ENCODE peak calls at places on chromosome X, in four cellular contexts. V, F, L and S are unnamed samples.

GRCh38 chrX:109344666-109345065 is 137.2 kb downstream of the GUCY2F start:
- DNase-seq in V (no peak), F (no peak), L (no peak), S (no peak)

GRCh38 chrX:31506360-31506759 is 434.5 kb upstream of the FTHL17 start:
- DNase-seq in V (no peak), F (no peak), L (no peak), S (no peak)

GRCh38 chrX:155056471-155056870 is 14.5 kb downstream of the CMC4 start:
- DNase-seq in V (no peak), F (no peak), L (no peak), S (no peak)

GRCh38 chrX:16873106-16873505 is 2.9 kb upstream of the RBBP7 start:
- DNase-seq in V (no peak), F (no peak), L (no peak), S (no peak)

GRCh38 chrX:25052798-25053534 is 37.2 kb upstream of the ARX start:
- DNase-seq in V (no peak), F (no peak), L (no peak), S (no peak)

GRCh38 chrX:34275710-34276109 is 143.6 kb upstream of the FAM47A start:
- DNase-seq in V (no peak), F (no peak), L (no peak), S (no peak)

GRCh38 chrX:74906427-74906826 is 18.8 kb downstream of the NEXMIF start:
- DNase-seq in V (no peak), F (no peak), L (no peak), S (no peak)

GRCh38 chrX:134732676-134733075 is 74.4 kb upstream of the PLAC1 start:
- DNase-seq in V (no peak), F (no peak), L (no peak), S (no peak)

GRCh38 chrX:6225307-6226052 is 3.2 kb downstream of the NLGN4X start:
- DNase-seq in V (no peak), F (no peak), L (no peak), S (no peak)

GRCh38 chrX:102154218-102154860 is 1.4 kb downstream of the BEX5 start:
- DNase-seq in V (no peak), F (no peak), L (no peak), S (no peak)

GRCh38 chrX:102154900-102155805 is 624 bp downstream of the BEX5 start:
- DNase-seq in V (no peak), F (no peak), L (peak), S (no peak)

GRCh38 chrX:102155806-102156179 is at the start of gene BEX5:
- DNase-seq in V (peak), F (peak), L (peak), S (no peak)
- TF ChIP-seq POLR2A in V (peak), F (no peak), L (no peak), S (no peak)

GRCh38 chrX:292900-293897 is 12.0 kb downstream of the PLCXD1 start:
- DNase-seq in V (no peak), F (peak), L (peak), S (no peak)
- TF ChIP-seq POLR2A in V (no peak), F (no peak), L (no peak), S (no peak)

DNA sequence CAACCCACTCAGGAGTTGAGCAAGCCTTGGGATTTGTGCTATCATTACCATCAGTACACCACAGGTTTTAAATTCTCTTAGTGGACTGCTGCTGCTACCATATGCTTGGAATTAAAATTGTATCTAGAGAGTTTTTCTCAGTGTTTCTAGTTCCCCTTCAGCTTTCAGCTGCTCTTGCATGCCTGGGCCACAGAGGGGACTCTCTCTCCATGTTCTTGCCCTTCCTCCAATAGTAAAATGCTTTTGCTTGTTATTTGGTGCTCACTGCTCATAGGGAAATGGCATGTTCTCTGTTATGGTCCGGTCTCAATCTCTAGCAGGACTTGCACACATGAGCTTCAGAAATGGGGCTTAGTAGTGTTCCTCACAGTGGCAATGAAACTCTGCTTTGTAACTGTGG is 101.9 kb downstream of the IGSF1 start:
- DNase-seq in V (no peak), F (no peak), L (no peak), S (no peak)
- TF ChIP-seq POLR2A in V (no peak), F (no peak), L (no peak), S (no peak)

GRCh38 chrX:7515681-7516413 is 327.1 kb upstream of the VCX start:
- DNase-seq in V (no peak), F (no peak), L (no peak), S (no peak)

DNA sequence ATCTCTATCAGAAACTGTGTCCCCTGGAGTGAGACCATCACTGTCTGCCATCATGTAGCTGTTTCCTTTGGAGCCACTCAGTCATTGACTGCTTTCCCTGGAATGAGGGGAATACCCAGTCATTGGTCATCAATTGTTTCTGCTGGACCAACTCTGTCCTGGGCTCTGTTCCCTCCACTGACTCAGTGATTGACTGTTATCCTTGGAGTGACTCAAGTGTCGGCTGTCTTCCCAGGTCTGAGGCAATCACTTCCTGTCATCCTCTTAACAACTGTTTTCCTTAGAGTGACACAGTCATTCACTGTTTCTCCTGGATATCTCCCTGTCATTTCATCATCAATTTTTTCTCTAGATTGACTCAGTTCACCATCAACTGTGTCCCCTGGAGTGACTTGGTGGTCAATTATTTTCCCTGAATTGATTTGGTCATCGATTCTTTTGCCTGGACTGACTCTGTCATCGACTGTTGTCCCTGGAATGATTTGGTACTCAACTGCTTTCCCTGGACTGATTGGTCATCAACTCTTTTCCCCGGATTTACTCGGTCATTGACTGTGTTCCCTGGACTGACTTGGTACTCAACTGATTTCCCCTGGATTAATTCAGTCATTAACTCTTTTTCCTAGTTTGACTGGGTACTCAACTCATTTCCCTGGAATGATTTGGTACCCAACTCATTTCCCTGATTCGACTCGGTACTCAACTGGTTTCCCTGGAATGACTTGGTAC is 327.9 kb upstream of the VCX start:
- DNase-seq in V (no peak), F (no peak), L (no peak), S (no peak)
- TF ChIP-seq POLR2A in V (no peak), F (no peak), L (no peak), S (no peak)

DNA sequence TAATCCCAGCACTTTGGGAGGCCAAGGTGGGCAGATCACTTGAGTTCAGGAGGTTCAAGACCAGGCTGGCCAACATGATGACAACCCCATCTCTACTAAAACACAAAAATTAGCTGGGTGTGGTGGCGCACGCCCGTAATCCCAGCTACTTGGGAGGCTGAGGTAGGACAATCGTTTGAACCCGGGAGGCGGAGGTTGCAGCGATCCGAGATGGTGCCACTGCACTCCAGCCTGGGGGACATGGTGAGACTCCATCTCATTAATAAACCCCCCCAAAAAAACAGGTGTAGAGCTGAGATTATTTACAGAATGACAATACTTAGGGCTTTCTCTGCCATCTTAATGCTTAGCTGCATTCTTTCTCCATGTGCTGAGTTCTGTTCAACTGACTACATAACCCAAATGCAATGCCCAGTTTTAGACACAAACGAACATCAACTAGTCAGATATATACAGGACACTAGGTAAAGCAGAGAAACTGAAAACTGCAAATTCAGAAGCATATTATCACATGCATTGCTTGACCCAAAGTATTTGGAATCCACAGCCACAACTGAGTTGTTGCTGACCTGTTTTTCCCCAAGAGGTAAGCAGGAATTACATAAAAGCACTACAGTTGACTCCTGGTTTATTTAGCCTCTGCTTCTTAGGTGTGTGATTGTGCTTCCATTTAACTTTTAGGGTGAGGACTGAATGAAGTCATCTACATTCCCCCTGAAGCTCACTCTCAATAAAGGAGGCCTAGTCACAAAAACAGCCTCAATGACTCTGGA is 12.1 kb downstream of the RBMX start:
- DNase-seq in V (no peak), F (no peak), L (no peak), S (no peak)
- TF ChIP-seq POLR2A in V (no peak), F (no peak), L (no peak), S (no peak)

GRCh38 chrX:48569958-48570357 is 4.3 kb upstream of the RBM3 start:
- DNase-seq in V (no peak), F (no peak), L (no peak), S (no peak)

GRCh38 chrX:48576108-48576507 is 1.8 kb downstream of the RBM3 start:
- DNase-seq in V (no peak), F (no peak), L (no peak), S (no peak)

GRCh38 chrX:48575642-48576041 is 1.4 kb downstream of the RBM3 start:
- DNase-seq in V (no peak), F (no peak), L (no peak), S (no peak)

GRCh38 chrX:48574270-48575266 is at the start of gene RBM3:
- DNase-seq in V (peak), F (peak), L (peak), S (peak)

DNA sequence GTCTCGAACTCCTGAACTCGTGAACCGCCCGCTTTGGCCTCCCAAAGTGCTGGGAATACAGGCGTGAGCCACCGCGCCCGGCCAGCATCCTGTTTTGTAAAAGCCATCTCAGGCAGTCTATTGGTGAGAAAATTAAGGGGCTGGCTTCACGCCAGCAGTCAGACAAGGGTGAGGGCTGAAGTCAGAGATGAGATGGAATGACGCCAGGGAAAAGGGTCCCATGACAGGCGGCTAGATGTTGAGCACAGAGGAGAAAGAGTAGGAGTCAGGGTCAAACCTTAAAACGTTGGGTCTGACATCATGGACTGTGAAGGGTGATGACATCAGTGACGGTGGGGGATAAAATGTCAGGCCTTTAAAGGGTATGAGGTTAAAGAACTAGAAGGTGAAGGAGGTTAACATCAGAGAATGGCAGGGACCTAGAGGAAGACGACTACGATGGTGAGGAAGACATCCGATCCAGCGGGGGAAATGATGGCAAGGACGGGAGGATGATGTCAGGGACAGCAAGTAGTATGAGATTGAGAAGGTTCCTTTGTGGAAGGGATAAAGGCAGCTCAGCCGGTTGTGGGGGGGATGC is 504 bp upstream of the RBM3 start:
- DNase-seq in V (peak), F (peak), L (peak), S (no peak)
- TF ChIP-seq POLR2A in V (no peak), F (no peak), L (no peak), S (no peak)

DNA sequence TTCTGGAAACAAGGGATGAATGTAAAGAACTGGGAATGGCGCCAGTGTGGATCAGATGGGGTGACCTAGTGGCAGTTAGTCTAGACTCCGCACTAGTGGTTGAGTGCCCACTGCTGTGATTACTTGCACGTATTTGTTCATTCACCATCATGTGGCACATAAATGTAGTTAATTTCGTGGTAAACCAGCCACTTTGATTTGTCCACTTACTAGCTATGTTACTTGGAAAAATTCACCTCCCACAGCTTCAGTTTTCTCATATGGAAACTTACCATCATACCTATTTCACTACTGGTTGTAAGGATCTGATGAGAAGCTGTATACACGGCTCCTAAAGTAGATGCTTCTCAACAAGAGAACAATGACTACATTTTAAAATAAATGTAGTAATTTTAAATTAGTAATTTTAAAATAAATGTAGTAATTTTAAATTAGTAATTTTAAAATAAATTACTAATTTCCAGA is 394 bp upstream of the DYNLT3 start:
- DNase-seq in V (no peak), F (no peak), L (no peak), S (no peak)
- TF ChIP-seq POLR2A in V (no peak), F (no peak), L (no peak), S (no peak)

GRCh38 chrX:147911192-147912022 is at the start of gene FMR1:
- DNase-seq in V (peak), F (peak), L (peak), S (peak)
- TF ChIP-seq POLR2A in V (peak), F (no peak), L (no peak), S (peak)